ENCODE peak calls at places on chromosomes 16 and 17, in ten cellular contexts. U, X, F, V, Z, S, H, R, M and A are unnamed samples. For H3K36me3, H3K4me1 and H3K9me3, the result is how much of the 10 kb centered on the place peaks cover.

GRCh38 chr17:69223809-69224208 is 4.8 kb downstream of the ABCA10 start:
- DNase-seq in H (peak), R (peak), Z (no peak), V (no peak), U (no peak), F (no peak), X (no peak), M (no peak), S (no peak), A (no peak)

GRCh38 chr17:78723001-78723796 is 58.9 kb downstream of the CYTH1 start:
- DNase-seq in R (peak), Z (peak), M (peak), X (no peak), F (no peak), H (peak), V (no peak), U (no peak), S (no peak), A (no peak)

GRCh38 chr16:856101-856500 is 55.6 kb upstream of the GNG13 start:
- DNase-seq in S (no peak), R (no peak), F (no peak), V (no peak), H (no peak), X (no peak), Z (no peak), U (peak), M (no peak), A (no peak)

GRCh38 chr17:75289832-75290337 is 652 bp upstream of the SLC25A19 start:
- DNase-seq in S (peak), R (peak), F (peak), Z (no peak), H (peak), M (peak), U (no peak), X (peak), V (no peak), A (no peak)

GRCh38 chr17:66115246-66115645 is 76.7 kb downstream of the CEP112 start:
- DNase-seq in Z (no peak), H (no peak), R (peak), U (no peak), X (no peak), S (no peak), M (no peak), V (no peak), F (no peak), A (no peak)

GRCh38 chr16:12113581-12114375 is 137.2 kb downstream of the SNX29 start:
- DNase-seq in F (peak), M (no peak), U (no peak), X (no peak), V (peak), H (peak), R (peak), Z (no peak), S (no peak), A (no peak)

GRCh38 chr16:77445321-77445720 is 10.5 kb upstream of the ADAMTS18 start:
- DNase-seq in U (no peak), H (no peak), V (no peak), X (no peak), S (no peak), M (no peak), R (no peak), Z (no peak), F (no peak), A (no peak)

GRCh38 chr16:26569793-26570192 is 496.9 kb upstream of the C16orf82 start:
- DNase-seq in V (no peak), M (no peak), U (no peak), X (peak), Z (peak), S (no peak), F (no peak), R (peak), H (no peak), A (no peak)

DNA sequence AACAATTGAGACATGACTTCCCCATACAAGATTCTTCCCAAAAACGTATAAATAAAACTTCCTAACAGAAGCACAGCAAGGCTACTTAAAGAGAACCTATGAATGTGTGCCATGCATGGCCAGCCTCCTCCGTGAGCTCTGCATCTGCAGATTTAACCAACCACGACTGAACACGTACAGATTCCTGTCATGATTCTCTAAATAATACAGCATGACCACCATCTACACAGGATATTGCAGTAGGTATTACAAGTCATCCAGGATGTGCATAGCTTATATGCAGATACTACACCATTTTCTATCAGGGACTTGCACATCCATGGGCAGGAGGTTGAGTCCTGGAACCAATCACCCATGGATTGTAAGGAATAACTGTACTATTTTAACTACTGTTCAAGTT is 1.4 kb upstream of the QRICH2 start:
- DNase-seq in M (no peak), U (no peak), V (no peak), F (no peak), S (no peak), H (no peak), R (no peak), X (no peak), Z (no peak), A (no peak)
- H3K36me3 ChIP-seq in M (half or more), U (under half), V (under half), F (under half), S (under half), H (under half), R (under half), X (half or more), Z (under half), A (under half)

DNA sequence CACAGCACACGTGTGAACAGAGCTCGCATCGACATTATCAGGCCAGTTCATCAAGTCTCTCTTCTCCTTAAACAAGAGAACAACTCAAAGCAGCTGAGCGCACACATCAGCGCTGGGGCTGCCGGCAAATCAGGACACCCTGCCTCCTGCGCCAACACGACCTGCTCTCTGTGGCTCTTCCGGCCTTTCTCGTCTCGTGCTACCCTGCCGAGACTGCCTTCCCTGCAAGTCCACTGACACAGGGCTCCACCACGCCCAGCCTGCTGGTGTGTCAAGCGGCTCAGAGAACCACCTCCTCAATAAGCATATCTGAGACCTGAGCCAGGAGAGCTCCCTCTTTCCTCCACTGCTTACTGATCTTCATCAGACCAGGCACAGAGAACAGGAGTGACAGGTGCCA is 96.9 kb downstream of the ZNF778 start:
- DNase-seq in R (no peak), F (no peak), M (no peak), S (no peak), H (no peak), Z (no peak), V (no peak), U (peak), X (no peak), A (no peak)
- H3K4me1 ChIP-seq in R (under half), F (half or more), M (half or more), S (half or more), H (half or more), Z (under half), V (under half), U (under half), X (under half), A (under half)

GRCh38 chr16:86725401-86725800 is 147.1 kb downstream of the FOXL1 start:
- DNase-seq in S (no peak), V (no peak), U (no peak), F (no peak), X (no peak), Z (no peak), R (peak), H (no peak), M (no peak), A (no peak)
- H3K9me3 ChIP-seq in S (under half), V (under half), U (under half), F (under half), X (under half), Z (under half), R (under half), H (under half), M (under half), A (under half)

DNA sequence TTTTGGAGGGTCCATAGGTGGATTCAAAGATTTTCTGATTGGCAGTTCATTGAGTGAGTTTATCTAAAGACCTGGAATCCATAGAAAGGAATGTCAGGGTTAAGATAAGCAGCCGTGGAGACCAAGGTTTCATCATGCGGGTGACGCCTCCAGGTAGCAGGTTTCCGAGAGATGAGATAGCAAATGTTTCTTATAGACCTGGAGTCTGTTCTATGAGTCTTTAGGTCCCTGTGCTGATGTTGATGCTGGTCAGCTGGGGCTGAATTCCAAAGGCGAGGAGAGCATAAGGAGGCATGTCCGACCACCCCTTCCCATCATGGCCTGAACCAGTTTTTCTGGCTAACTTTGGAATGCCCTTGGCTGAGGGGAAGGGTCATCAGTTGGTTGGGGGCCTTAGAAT is 80.2 kb downstream of the RAP1GAP2 start:
- DNase-seq in X (no peak), F (no peak), S (no peak), H (no peak), M (no peak), V (no peak), Z (no peak), U (no peak), R (no peak), A (no peak)
- H3K36me3 ChIP-seq in X (under half), F (under half), S (under half), H (under half), M (under half), V (under half), Z (under half), U (under half), R (under half), A (under half)

GRCh38 chr17:37667039-37667438 is 23.8 kb upstream of the DDX52 start:
- DNase-seq in R (no peak), V (no peak), F (no peak), X (no peak), U (no peak), S (no peak), H (no peak), Z (no peak), M (no peak), A (no peak)

GRCh38 chr17:37661372-37662014 is 18.2 kb upstream of the DDX52 start:
- DNase-seq in Z (no peak), H (no peak), V (no peak), R (peak), X (no peak), U (no peak), F (no peak), S (no peak), M (no peak), A (no peak)

GRCh38 chr17:37664214-37664613 is 21.0 kb upstream of the DDX52 start:
- DNase-seq in V (no peak), X (no peak), Z (no peak), M (no peak), F (no peak), R (no peak), S (no peak), H (no peak), U (no peak), A (no peak)

GRCh38 chr17:37659887-37660286 is 16.6 kb upstream of the DDX52 start:
- DNase-seq in S (no peak), X (no peak), Z (no peak), V (no peak), R (no peak), M (no peak), H (no peak), U (no peak), F (no peak), A (no peak)

GRCh38 chr17:37662358-37662757 is 19.1 kb upstream of the DDX52 start:
- DNase-seq in Z (peak), R (no peak), X (no peak), S (no peak), M (no peak), F (no peak), U (no peak), H (no peak), V (no peak), A (no peak)
- H3K4me1 ChIP-seq in Z (under half), R (under half), X (under half), S (under half), M (under half), F (under half), U (under half), H (under half), V (under half), A (under half)

GRCh38 chr16:31842864-31843263 is 30.7 kb upstream of the ZNF267 start:
- DNase-seq in H (no peak), V (no peak), Z (no peak), U (no peak), R (no peak), F (no peak), M (no peak), X (no peak), S (no peak), A (no peak)
- H3K9me3 ChIP-seq in H (half or more), V (under half), Z (under half), U (under half), R (under half), F (under half), M (under half), X (under half), S (under half), A (under half)